ENCODE peak calls at places on chromosomes 6 and 20, in seven cellular contexts. One of them, this sample, is unnamed.

GRCh38 chr6:136134751-136135150 is 115.4 kb downstream of the MTFR2 start:
- DNase-seq in heart right ventricle: no peak
- DNase-seq in SW480: no peak
- DNase-seq in upper lobe of right lung: no peak
- DNase-seq in left lung: no peak
- DNase-seq in lung: no peak
- DNase-seq in cardiac muscle cell: no peak
- DNase-seq in this sample: no peak

GRCh38 chr6:88165087-88165876 is 865 bp downstream of the CNR1 start:
- DNase-seq in heart right ventricle: no peak
- DNase-seq in SW480: no peak
- DNase-seq in upper lobe of right lung: no peak
- DNase-seq in left lung: no peak
- DNase-seq in lung: no peak
- DNase-seq in cardiac muscle cell: no peak
- DNase-seq in this sample: no peak

GRCh38 chr20:57632286-57632685 is 12.1 kb upstream of the ZBP1 start:
- DNase-seq in heart right ventricle: no peak
- DNase-seq in SW480: no peak
- DNase-seq in upper lobe of right lung: no peak
- DNase-seq in left lung: no peak
- DNase-seq in lung: no peak
- DNase-seq in cardiac muscle cell: no peak
- DNase-seq in this sample: no peak

GRCh38 chr6:42714098-42714761 is 8.2 kb downstream of the PRPH2 start:
- DNase-seq in heart right ventricle: no peak
- DNase-seq in SW480: peak; percentile 30
- DNase-seq in upper lobe of right lung: no peak
- DNase-seq in left lung: no peak
- DNase-seq in lung: no peak
- DNase-seq in cardiac muscle cell: peak; percentile 78
- DNase-seq in this sample: no peak

GRCh38 chr6:95185874-95186273 is 391.5 kb upstream of the MANEA start:
- DNase-seq in heart right ventricle: no peak
- DNase-seq in SW480: peak; percentile 51
- DNase-seq in upper lobe of right lung: no peak
- DNase-seq in left lung: no peak
- DNase-seq in lung: no peak
- DNase-seq in cardiac muscle cell: no peak
- DNase-seq in this sample: no peak

GRCh38 chr20:61608275-61609085 is 356.4 kb downstream of the CDH4 start:
- DNase-seq in heart right ventricle: no peak
- DNase-seq in SW480: peak; percentile 40
- DNase-seq in upper lobe of right lung: no peak
- DNase-seq in left lung: no peak
- DNase-seq in lung: no peak
- DNase-seq in cardiac muscle cell: peak; percentile 2
- DNase-seq in this sample: peak; percentile 12

GRCh38 chr6:18823782-18824386 is 436.7 kb downstream of the RNF144B start:
- DNase-seq in heart right ventricle: no peak
- DNase-seq in SW480: no peak
- DNase-seq in upper lobe of right lung: no peak
- DNase-seq in left lung: no peak
- DNase-seq in lung: no peak
- DNase-seq in cardiac muscle cell: peak; percentile 11
- DNase-seq in this sample: no peak

GRCh38 chr6:167825759-167826229 is 917 bp upstream of the AFDN start:
- DNase-seq in heart right ventricle: peak; percentile 29
- DNase-seq in SW480: peak; percentile 60
- DNase-seq in upper lobe of right lung: peak; percentile 85
- DNase-seq in left lung: peak; percentile 89
- DNase-seq in lung: peak; percentile 67
- DNase-seq in cardiac muscle cell: peak; percentile 70
- DNase-seq in this sample: peak; percentile 63

GRCh38 chr6:63510353-63510686 is 62.0 kb upstream of the LOC128125822 start:
- DNase-seq in heart right ventricle: no peak
- DNase-seq in SW480: no peak
- DNase-seq in upper lobe of right lung: no peak
- DNase-seq in left lung: no peak
- DNase-seq in lung: no peak
- DNase-seq in cardiac muscle cell: no peak
- DNase-seq in this sample: no peak

GRCh38 chr6:145214570-145214969 is 520.8 kb downstream of the EPM2A start:
- DNase-seq in heart right ventricle: no peak
- DNase-seq in SW480: peak; percentile 9
- DNase-seq in upper lobe of right lung: no peak
- DNase-seq in left lung: no peak
- DNase-seq in lung: no peak
- DNase-seq in cardiac muscle cell: peak; percentile 52
- DNase-seq in this sample: no peak

GRCh38 chr20:16701296-16701695 is 28.5 kb upstream of the SNRPB2 start:
- DNase-seq in heart right ventricle: no peak
- DNase-seq in SW480: peak; percentile 21
- DNase-seq in upper lobe of right lung: no peak
- DNase-seq in left lung: no peak
- DNase-seq in lung: no peak
- DNase-seq in cardiac muscle cell: peak; percentile 7
- DNase-seq in this sample: no peak

GRCh38 chr20:51533291-51534172 is 9.0 kb downstream of the NFATC2 start:
- DNase-seq in heart right ventricle: no peak
- DNase-seq in SW480: peak; percentile 97
- DNase-seq in upper lobe of right lung: no peak
- DNase-seq in left lung: no peak
- DNase-seq in lung: no peak
- DNase-seq in cardiac muscle cell: no peak
- DNase-seq in this sample: no peak